ENCODE peak calls at places on chromosomes 1 and 21, in five cellular contexts. S is uterus; M is tibial nerve; G is CD8-positive, alpha-beta T cell; U is H9. V is an unnamed sample.

GRCh38 chr1:35097224-35097623 is 18.0 kb downstream of the ZMYM1 start:
- DNase-seq in U (no peak), S (no peak), M (no peak), G (no peak), V (no peak)

GRCh38 chr1:150022357-150022756 is 11.8 kb upstream of the OTUD7B start:
- DNase-seq in M (no peak), G (no peak), S (no peak), U (peak), V (no peak)

GRCh38 chr21:35408401-35408800 is 359.3 kb upstream of the RUNX1 start:
- DNase-seq in S (no peak), G (no peak), U (no peak), M (no peak), V (no peak)

GRCh38 chr1:121517586-121518230 is 332.9 kb downstream of the SRGAP2C start:
- DNase-seq in U (no peak), G (no peak), M (no peak), S (no peak), V (no peak)

GRCh38 chr1:65509912-65510680 is 89.6 kb downstream of the LEPR start:
- DNase-seq in S (no peak), M (no peak), U (no peak), G (no peak), V (no peak)

GRCh38 chr1:39407496-39407888 is 83.9 kb upstream of the BMP8A start:
- DNase-seq in M (no peak), G (no peak), U (no peak), S (no peak), V (no peak)

GRCh38 chr21:31877558-31877957 is 4.7 kb downstream of the HUNK start:
- DNase-seq in U (no peak), G (no peak), S (no peak), M (no peak), V (no peak)

GRCh38 chr1:228270032-228270431 is 62.2 kb downstream of the OBSCN start:
- DNase-seq in U (no peak), M (no peak), G (no peak), S (no peak), V (no peak)

GRCh38 chr1:47487332-47487731 is 49.5 kb downstream of the FOXD2 start:
- DNase-seq in S (no peak), M (no peak), G (no peak), U (no peak), V (no peak)
- TF ChIP-seq CTCF in S (no peak), M (no peak), G (no peak), U (no peak), V (no peak)

DNA sequence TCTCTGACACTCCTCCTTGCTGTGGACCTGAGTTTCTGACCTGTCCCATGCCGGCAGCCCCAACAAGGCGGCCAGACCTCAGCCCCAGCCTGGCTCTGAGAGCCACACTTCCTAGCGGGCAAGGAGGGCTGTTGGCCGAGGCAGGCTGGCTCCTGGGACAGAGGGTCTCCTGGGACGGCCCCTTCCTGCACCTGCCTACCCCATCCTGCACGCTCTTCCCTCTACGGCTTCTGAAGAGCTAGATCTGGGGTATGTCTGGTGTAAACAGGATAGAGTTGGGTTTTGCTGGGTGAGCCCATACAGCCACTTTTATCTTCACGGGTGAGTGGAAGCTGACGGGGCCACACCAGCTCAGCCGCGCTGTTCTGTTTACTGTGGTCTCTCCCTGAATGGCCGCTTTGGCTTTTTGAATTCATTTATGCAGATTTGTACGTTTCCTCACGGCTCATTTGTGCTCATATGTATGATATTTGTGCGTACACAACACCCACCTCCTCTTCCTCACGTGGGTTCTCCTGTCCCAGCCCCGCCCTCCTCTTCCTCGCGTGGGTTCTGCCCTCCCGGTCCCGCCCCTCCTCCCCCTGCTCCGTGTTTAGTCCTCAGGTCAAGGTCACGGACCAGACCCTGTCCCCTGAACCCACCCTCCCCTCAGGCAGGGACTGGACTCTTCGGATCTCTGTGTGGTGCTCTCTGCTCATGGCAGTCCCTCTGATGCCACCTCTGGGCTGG is 34.7 kb upstream of the POFUT2 start:
- DNase-seq in S (no peak), M (no peak), U (peak), G (peak), V (peak)
- H3K27ac ChIP-seq in S (peak), M (peak), U (no peak), G (peak), V (peak)

DNA sequence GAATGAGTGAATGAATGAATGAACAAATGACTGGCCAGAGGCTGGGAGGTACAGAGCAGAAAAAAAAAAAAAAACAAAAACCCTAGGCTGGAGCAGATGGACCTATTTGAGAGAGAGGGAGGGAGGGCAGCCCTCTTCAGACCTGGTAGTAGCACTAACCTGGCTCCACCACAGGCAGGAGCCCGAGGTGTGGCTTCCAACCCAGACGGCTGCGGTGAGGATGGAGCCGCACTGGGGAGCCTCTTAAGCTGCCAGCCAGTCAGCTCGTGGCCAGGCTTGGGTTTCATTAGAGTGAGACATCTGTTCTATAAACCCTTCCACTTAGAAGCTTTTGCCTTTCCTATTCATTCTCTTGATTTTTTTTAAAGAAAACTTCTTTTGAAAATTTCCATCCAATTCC is 16.8 kb downstream of the LGR6 start:
- DNase-seq in S (no peak), G (no peak), M (no peak), U (no peak), V (no peak)
- TF ChIP-seq CTCF in S (no peak), G (no peak), M (no peak), U (peak), V (no peak)

GRCh38 chr1:225548140-225548857 is 104.6 kb downstream of the ENAH start:
- DNase-seq in S (no peak), U (no peak), G (no peak), M (no peak), V (no peak)
- H3K27ac ChIP-seq in S (no peak), U (no peak), G (no peak), M (no peak), V (no peak)

V was measured in CD4-positive, alpha-beta T cell.